ENCODE peak calls at places on chromosome 11, in four cellular contexts. R is HCT116, H is GM12878, I is NT2/D1. L is an unnamed sample.

GRCh38 chr11:86942212-86942611 is 13.0 kb downstream of the FZD4 start:
- DNase-seq in R (no peak), H (no peak), I (no peak), L (no peak)

GRCh38 chr11:99773646-99774045 is 752.9 kb downstream of the CNTN5 start:
- DNase-seq in R (no peak), H (no peak), I (no peak), L (no peak)

GRCh38 chr11:27600656-27601055 is 94.1 kb upstream of the LIN7C start:
- DNase-seq in R (no peak), H (no peak), I (no peak), L (no peak)

GRCh38 chr11:95419915-95420314 is 188.9 kb upstream of the SESN3 start:
- DNase-seq in R (no peak), H (no peak), I (no peak), L (no peak)

GRCh38 chr11:122910775-122911174 is 28.2 kb downstream of the JHY start:
- DNase-seq in R (peak; percentile 8), H (no peak), I (peak; percentile 11), L (no peak)

GRCh38 chr11:72144807-72145565 is 9.5 kb downstream of the FOLR3 start:
- DNase-seq in R (no peak), H (no peak), I (no peak), L (no peak)

GRCh38 chr11:32418836-32419235 is 16.5 kb downstream of the WT1 start:
- DNase-seq in R (no peak), H (no peak), I (no peak), L (no peak)

GRCh38 chr11:124763156-124763947 is 1.3 kb upstream of the ESAM start:
- DNase-seq in R (peak; percentile 61), H (no peak), I (peak; percentile 75), L (no peak)

GRCh38 chr11:66569076-66569475 is 670 bp upstream of the CTSF start:
- DNase-seq in R (no peak), H (no peak), I (no peak), L (no peak)

GRCh38 chr11:117509543-117509942 is 181.9 kb downstream of the CEP164 start:
- DNase-seq in R (no peak), H (no peak), I (no peak), L (no peak)

GRCh38 chr11:41018224-41018623 is 441.2 kb downstream of the LRRC4C start:
- DNase-seq in R (no peak), H (no peak), I (peak; percentile 39), L (no peak)

GRCh38 chr11:132312161-132312560 is 941.7 kb downstream of the NTM start:
- DNase-seq in R (no peak), H (no peak), I (no peak), L (no peak)

GRCh38 chr11:96567667-96568066 is 177.9 kb downstream of the JRKL start:
- DNase-seq in R (no peak), H (no peak), I (no peak), L (no peak)

GRCh38 chr11:35066783-35067476 is 72.0 kb upstream of the CD44 start:
- DNase-seq in R (no peak), H (no peak), I (no peak), L (no peak)

GRCh38 chr11:61826930-61827572 is 1.0 kb upstream of the FADS2 start:
- DNase-seq in R (no peak), H (no peak), I (no peak), L (no peak)

GRCh38 chr11:57071829-57072228 is 83.1 kb downstream of the OR5AK2 start:
- DNase-seq in R (no peak), H (no peak), I (no peak), L (no peak)

GRCh38 chr11:2896047-2896446 is 10.5 kb upstream of the CDKN1C start:
- DNase-seq in R (no peak), H (no peak), I (no peak), L (no peak)

GRCh38 chr11:67275606-67276409 is 9.5 kb downstream of the GRK2 start:
- DNase-seq in R (no peak), H (no peak), I (no peak), L (no peak)

GRCh38 chr11:118913411-118914125 is 12.2 kb downstream of the BCL9L start:
- DNase-seq in R (no peak), H (no peak), I (no peak), L (no peak)

GRCh38 chr11:1701041-1701807 is 4.2 kb downstream of the KRTAP5-6 start:
- DNase-seq in R (no peak), H (no peak), I (no peak), L (no peak)

GRCh38 chr11:122486793-122487495 is 168.6 kb upstream of the UBASH3B start:
- DNase-seq in R (peak; percentile 6), H (no peak), I (peak; percentile 22), L (peak; percentile 81)

GRCh38 chr11:12827369-12827768 is 153.1 kb downstream of the TEAD1 start:
- DNase-seq in R (no peak), H (no peak), I (no peak), L (no peak)

GRCh38 chr11:70503878-70504240 is 105.5 kb downstream of the CTTN start:
- DNase-seq in R (no peak), H (no peak), I (no peak), L (no peak)

GRCh38 chr11:65814960-65815565 is 18.7 kb upstream of the SNX32 start:
- DNase-seq in R (no peak), H (no peak), I (no peak), L (no peak)

GRCh38 chr11:60971520-60971919 is at the start of gene CD6:
- DNase-seq in R (no peak), H (no peak), I (no peak), L (no peak)

GRCh38 chr11:78560826-78561484 is 13.7 kb downstream of the NARS2 start:
- DNase-seq in R (no peak), H (no peak), I (no peak), L (no peak)

GRCh38 chr11:93393386-93393785 is 62.8 kb downstream of the DEUP1 start:
- DNase-seq in R (no peak), H (no peak), I (no peak), L (no peak)

GRCh38 chr11:38819986-38820385 is 2221.9 kb upstream of the RAG2 start:
- DNase-seq in R (no peak), H (no peak), I (no peak), L (no peak)

GRCh38 chr11:86497310-86497709 is 122.6 kb downstream of the CCDC81 start:
- DNase-seq in R (no peak), H (no peak), I (no peak), L (no peak)

GRCh38 chr11:85965202-85965601 is 103.7 kb downstream of the PICALM start:
- DNase-seq in R (no peak), H (no peak), I (no peak), L (no peak)

GRCh38 chr11:61749607-61750217 is 2.7 kb upstream of the MYRF start:
- DNase-seq in R (no peak), H (no peak), I (no peak), L (no peak)

GRCh38 chr11:114237321-114238280 is 58.6 kb upstream of the NNMT start:
- DNase-seq in R (no peak), H (no peak), I (no peak), L (no peak)

GRCh38 chr11:66484825-66485380 is 4.7 kb downstream of the DPP3 start:
- DNase-seq in R (no peak), H (no peak), I (no peak), L (no peak)

DNA sequence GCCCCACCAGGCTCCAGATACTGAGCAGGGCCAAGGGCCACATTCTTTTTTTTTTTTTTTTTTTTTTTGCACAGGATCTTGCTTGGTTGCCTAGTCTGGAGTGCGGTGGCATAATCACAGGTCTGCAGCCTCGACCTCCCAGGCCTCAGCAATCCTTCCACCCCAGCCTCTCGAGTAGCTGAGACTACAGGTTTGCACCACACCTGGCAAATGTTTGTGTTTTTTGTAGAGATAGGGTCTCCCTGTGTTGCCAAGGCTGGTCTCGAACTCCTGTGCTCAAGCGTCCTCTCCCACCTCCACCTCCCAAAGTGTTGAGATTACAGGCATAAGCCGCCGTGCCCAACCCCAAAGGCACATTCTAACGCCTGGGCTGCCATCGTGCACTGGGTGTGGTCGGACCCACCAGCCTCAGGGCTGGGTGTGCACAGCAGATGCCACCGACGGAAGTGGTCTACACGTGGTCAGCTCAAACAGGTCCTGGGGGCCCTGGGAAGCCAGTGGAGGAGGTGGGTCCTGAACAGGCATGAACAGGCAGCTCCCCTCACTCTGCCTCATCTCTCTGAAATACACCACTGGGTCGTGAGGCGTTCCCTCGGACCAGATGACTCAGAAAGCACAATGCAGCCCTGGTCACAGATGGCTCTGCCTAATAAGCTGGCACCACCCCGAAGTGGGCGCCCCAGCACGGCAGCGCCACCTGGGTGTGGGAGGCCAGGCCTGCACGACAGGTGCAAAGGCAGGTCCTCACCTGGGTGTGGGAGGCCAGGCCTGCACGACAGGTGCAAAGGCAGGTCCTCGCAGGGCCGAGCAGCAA is 5.1 kb upstream of the B4GALNT4 start:
- DNase-seq in R (peak; percentile 55), H (no peak), I (no peak), L (peak; percentile 89)
- TF ChIP-seq ZNF274 in R (no peak), H (no peak), I (no peak), L (no peak)

GRCh38 chr11:611001-611996 is 4.5 kb downstream of the IRF7 start:
- DNase-seq in R (no peak), H (no peak), I (no peak), L (no peak)
- TF ChIP-seq ZNF274 in R (no peak), H (no peak), I (no peak), L (no peak)

DNA sequence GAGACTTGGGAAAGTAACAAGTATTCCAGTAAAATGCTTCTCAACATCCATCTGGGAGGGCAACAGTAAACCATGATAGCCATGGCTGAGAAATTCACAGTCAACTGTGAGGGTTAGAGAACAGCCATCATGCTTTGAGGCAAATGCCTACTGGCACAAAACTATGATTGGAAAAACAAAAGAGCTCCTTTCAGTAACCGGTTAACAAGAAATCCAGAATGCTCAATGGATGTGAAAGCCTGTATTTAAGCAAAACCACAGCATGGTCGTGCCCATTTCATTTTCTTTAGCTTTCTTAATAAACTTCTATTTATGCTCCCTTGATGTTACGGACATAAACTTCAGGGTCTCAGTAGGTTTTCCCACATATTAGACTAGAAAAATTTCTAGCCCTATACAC is 139.5 kb downstream of the SOX6 start:
- DNase-seq in R (no peak), H (no peak), I (no peak), L (no peak)
- TF ChIP-seq ZNF274 in R (no peak), H (no peak), I (no peak), L (no peak)

GRCh38 chr11:113014262-113014661 is 53.0 kb downstream of the NCAM1 start:
- DNase-seq in R (no peak), H (no peak), I (no peak), L (no peak)

GRCh38 chr11:113016905-113017304 is 55.7 kb downstream of the NCAM1 start:
- DNase-seq in R (no peak), H (no peak), I (no peak), L (no peak)

GRCh38 chr11:113018913-113019312 is 57.7 kb downstream of the NCAM1 start:
- DNase-seq in R (no peak), H (no peak), I (no peak), L (no peak)

DNA sequence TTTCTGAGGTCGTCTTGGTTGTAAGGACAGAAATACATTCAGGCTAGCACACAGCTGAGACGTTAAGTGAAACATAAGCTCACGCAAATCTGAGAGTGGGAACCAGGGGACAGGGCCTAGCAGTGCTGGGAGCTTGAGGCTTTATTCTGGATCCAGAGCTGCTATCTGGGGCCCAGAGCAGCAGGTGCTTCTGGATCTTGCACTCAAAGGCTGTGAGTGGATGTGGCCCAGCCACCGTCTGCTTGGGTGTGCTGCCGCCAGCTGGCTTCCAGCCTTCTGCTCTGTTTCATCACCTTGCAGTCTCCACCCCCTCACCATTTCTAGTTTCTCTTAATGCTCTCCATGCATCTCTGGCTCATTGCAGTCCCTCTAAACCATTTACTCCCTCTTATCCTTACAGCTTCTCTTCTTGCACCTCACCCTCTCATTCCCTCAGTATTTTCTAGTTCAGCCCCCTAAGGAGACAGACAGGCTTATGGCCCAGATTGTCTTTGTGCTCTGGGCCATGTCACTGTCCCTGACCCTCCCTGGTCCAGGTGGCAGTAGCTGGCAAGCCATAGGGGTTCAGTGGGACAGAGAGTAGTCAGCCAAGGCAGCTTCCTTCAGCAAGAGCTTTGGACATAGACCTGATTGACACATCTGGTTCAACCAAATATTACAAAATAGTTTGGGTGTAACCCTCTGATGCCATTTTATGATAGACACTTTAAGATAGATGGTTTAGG is 53.7 kb downstream of the NCAM1 start:
- DNase-seq in R (no peak), H (no peak), I (no peak), L (no peak)
- TF ChIP-seq ZNF274 in R (no peak), H (no peak), I (no peak), L (no peak)